ENCODE peak calls at places on chromosome 13, in six cellular contexts. W, R, P, T, L and V are unnamed samples.
A peak's percentile ranks its signal among the peaks of the same experiment; 100 is the strongest.

GRCh38 chr13:76474356-76474755 is 411.8 kb downstream of the KCTD12 start:
- DNase-seq in W (no peak), R (no peak), P (no peak), T (peak; percentile 58), L (no peak), V (peak; percentile 6)

GRCh38 chr13:24632382-24633121 is 47.7 kb upstream of the ATP12A start:
- DNase-seq in W (no peak), R (no peak), P (no peak), T (no peak), L (no peak), V (no peak)

GRCh38 chr13:109148243-109148642 is 518.8 kb downstream of the MYO16 start:
- DNase-seq in W (no peak), R (peak; percentile 87), P (no peak), T (no peak), L (no peak), V (peak; percentile 73)

GRCh38 chr13:80278706-80279105 is 62.2 kb downstream of the SPRY2 start:
- DNase-seq in W (no peak), R (no peak), P (no peak), T (no peak), L (no peak), V (no peak)

GRCh38 chr13:41034862-41035261 is 15.7 kb upstream of the ELF1 start:
- DNase-seq in W (no peak), R (peak; percentile 16), P (no peak), T (no peak), L (no peak), V (no peak)

GRCh38 chr13:93147293-93147645 is 79.3 kb upstream of the GPC6 start:
- DNase-seq in W (no peak), R (no peak), P (no peak), T (no peak), L (no peak), V (no peak)

GRCh38 chr13:45278096-45278645 is 62.8 kb downstream of the TPT1 start:
- DNase-seq in W (no peak), R (no peak), P (no peak), T (no peak), L (no peak), V (no peak)

GRCh38 chr13:96958286-96958891 is 35.9 kb downstream of the OXGR1 start:
- DNase-seq in W (no peak), R (peak; percentile 13), P (no peak), T (peak; percentile 55), L (no peak), V (peak; percentile 22)

GRCh38 chr13:24680258-24680920 is at the start of gene ATP12A:
- DNase-seq in W (no peak), R (no peak), P (no peak), T (no peak), L (no peak), V (no peak)

GRCh38 chr13:33066329-33066728 is 50.1 kb downstream of the KL start:
- DNase-seq in W (no peak), R (no peak), P (no peak), T (no peak), L (no peak), V (no peak)

GRCh38 chr13:33070713-33071112 is 54.5 kb downstream of the KL start:
- DNase-seq in W (no peak), R (peak; percentile 19), P (no peak), T (no peak), L (no peak), V (no peak)

GRCh38 chr13:33072282-33072681 is 56.1 kb downstream of the KL start:
- DNase-seq in W (no peak), R (no peak), P (no peak), T (peak; percentile 20), L (no peak), V (no peak)

GRCh38 chr13:33072759-33073158 is 56.5 kb downstream of the KL start:
- DNase-seq in W (no peak), R (no peak), P (no peak), T (no peak), L (no peak), V (no peak)

GRCh38 chr13:33069365-33069764 is 53.1 kb downstream of the KL start:
- DNase-seq in W (no peak), R (no peak), P (no peak), T (no peak), L (no peak), V (no peak)
- TF ChIP-seq CTCF in W (peak; percentile 21), R (peak; percentile 14), P (no peak), T (no peak), L (no peak), V (no peak)

GRCh38 chr13:23129329-23129728 is 51.5 kb upstream of the SGCG start:
- DNase-seq in W (no peak), R (no peak), P (no peak), T (no peak), L (no peak), V (no peak)
- H3K4me3 ChIP-seq in W (no peak overlapping the region), R (no peak overlapping the region), P (no peak overlapping the region), T (no peak overlapping the region), L (no peak overlapping the region), V (no peak overlapping the region)

DNA sequence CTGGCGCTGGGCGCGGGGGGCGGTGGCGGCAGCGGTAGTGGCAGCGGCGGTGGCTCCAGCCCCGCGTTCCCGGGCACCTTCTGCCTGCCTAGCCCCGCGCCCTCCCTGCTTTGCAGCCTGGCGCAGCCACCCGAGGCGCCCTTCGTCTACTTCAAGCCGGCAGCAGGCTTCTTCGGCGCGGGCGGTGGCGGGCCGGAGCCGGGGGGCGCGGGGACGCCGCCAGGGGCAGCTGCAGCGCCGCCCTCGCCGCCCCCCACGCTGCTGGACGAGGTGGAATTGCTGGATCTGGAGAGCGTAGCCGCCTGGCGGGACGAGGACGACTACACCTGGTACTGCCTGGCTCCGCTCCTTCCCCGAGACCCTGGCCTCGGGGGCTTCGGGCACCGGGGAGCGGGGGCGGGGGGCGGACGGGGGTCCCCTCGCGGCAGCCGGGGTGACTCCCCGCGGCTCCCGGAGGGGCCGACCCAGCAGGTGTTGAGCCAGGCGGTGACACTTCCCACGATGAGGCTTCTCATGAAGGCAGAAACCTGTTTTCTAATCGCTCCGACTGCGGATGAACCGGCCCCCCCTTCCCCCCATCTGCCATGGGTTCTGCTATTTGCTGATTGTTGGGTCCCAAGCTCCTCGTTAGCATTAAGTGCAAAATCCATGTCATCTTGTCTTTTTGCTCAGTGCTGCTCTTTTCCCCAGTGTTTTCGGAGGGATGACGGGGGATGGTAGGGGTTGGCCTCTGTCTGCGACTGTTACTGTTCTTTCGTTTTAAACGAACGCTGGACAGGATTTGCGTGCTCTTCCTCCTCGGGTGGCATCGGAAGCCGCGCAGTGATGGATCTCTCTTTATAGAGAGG is 948 bp downstream of the SLAIN1 start:
- DNase-seq in W (no peak), R (no peak), P (peak; percentile 66), T (no peak), L (peak; percentile 25), V (peak; percentile 23)
- TF ChIP-seq CTCF in W (no peak), R (no peak), P (no peak), T (no peak), L (no peak), V (no peak)

GRCh38 chr13:99895428-99895998 is 76.1 kb downstream of the ZIC5 start:
- DNase-seq in W (no peak), R (no peak), P (no peak), T (no peak), L (no peak), V (peak; percentile 15)
- H3K4me3 ChIP-seq in W (no peak overlapping the region), R (no peak overlapping the region), P (peak overlapping the region; percentile 50), T (no peak overlapping the region), L (peak overlapping the region; percentile 23), V (peak overlapping the region; percentile 13)

GRCh38 chr13:43799191-43799590 is 12.4 kb upstream of the ENOX1 start:
- DNase-seq in W (no peak), R (peak; percentile 7), P (no peak), T (no peak), L (no peak), V (no peak)

GRCh38 chr13:43797869-43798268 is 11.1 kb upstream of the ENOX1 start:
- DNase-seq in W (no peak), R (peak; percentile 11), P (no peak), T (peak; percentile 68), L (no peak), V (no peak)

GRCh38 chr13:43802511-43802910 is 15.7 kb upstream of the ENOX1 start:
- DNase-seq in W (no peak), R (no peak), P (no peak), T (no peak), L (no peak), V (no peak)

GRCh38 chr13:43797154-43797553 is 10.4 kb upstream of the ENOX1 start:
- DNase-seq in W (no peak), R (no peak), P (no peak), T (no peak), L (no peak), V (no peak)

DNA sequence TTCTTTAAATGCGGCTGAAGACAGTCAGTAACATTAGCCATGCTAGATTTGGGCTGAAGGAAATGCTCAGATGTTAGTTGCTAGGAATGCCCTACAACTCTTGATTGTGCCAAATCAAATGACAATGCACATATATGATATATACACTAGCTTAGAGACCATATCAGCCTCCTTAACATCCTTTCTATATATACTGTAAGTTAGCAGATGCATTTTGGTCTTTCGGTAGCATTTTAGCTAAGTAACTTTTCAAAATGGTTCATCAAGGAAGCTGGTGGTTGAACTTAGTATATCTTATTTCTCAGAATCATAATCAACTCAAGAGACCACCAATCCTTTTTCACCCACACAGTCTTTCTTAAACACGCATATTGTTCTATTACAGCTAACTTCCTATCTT is 14.1 kb upstream of the ENOX1 start:
- DNase-seq in W (no peak), R (no peak), P (no peak), T (no peak), L (no peak), V (no peak)
- TF ChIP-seq CTCF in W (no peak), R (no peak), P (no peak), T (no peak), L (no peak), V (no peak)

GRCh38 chr13:21015284-21015683 is 46.1 kb downstream of the LATS2 start:
- DNase-seq in W (no peak), R (peak; percentile 66), P (peak; percentile 13), T (peak; percentile 54), L (peak; percentile 8), V (peak; percentile 47)

GRCh38 chr13:21013682-21014038 is 47.7 kb downstream of the LATS2 start:
- DNase-seq in W (no peak), R (no peak), P (no peak), T (no peak), L (peak; percentile 11), V (no peak)

GRCh38 chr13:21012841-21013681 is 48.3 kb downstream of the LATS2 start:
- DNase-seq in W (no peak), R (no peak), P (peak; percentile 43), T (peak; percentile 74), L (peak; percentile 40), V (peak; percentile 51)

GRCh38 chr13:21014139-21014665 is 47.2 kb downstream of the LATS2 start:
- DNase-seq in W (no peak), R (no peak), P (peak; percentile 44), T (no peak), L (peak; percentile 19), V (no peak)

DNA sequence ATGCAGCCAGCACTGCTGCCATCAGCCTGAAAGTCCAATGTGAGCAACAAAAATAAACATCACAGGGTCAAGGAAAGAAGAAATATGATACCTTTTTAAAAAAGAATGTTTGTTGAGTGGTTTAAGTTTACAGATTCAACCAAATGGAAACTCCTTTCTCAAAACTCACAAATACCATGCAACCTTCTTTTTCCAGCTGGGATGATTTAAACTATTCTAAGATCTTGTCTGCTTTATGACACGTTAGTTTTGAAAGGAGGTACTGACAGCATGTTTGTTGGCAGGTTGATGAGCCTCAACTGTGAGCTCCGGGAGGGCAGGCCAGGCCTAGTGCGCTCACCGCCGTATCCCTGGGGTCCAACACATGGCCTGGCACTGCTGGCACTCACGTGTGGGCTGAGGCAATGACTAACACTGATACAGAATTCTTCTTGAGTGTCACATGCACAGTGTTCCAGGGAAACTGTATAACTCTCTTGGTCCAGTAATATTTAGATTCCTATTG is 46.7 kb downstream of the LATS2 start:
- DNase-seq in W (peak; percentile 62), R (peak; percentile 91), P (peak; percentile 84), T (peak; percentile 88), L (peak; percentile 48), V (peak; percentile 90)
- H3K4me3 ChIP-seq in W (no peak overlapping the region), R (no peak overlapping the region), P (no peak overlapping the region), T (no peak overlapping the region), L (no peak overlapping the region), V (peak overlapping the region; percentile 4)

GRCh38 chr13:91347996-91348905 is 764 bp downstream of the MIR17HG start:
- DNase-seq in W (no peak), R (no peak), P (peak; percentile 68), T (peak; percentile 37), L (peak; percentile 70), V (peak; percentile 71)
- TF ChIP-seq CTCF in W (no peak), R (peak; percentile 22), P (no peak), T (no peak), L (no peak), V (no peak)